ENCODE peak calls at places on chromosomes 2 and 18, in seven cellular contexts. E is H1, G is astrocyte, A is PC-3, R is GM23248, C is OCI-LY7, B is neural progenitor cell. S is an unnamed sample.

GRCh38 chr18:74556166-74556565 is 21.9 kb downstream of the CNDP1 start:
- DNase-seq in A (no peak), B (no peak), E (no peak), R (no peak), C (no peak), G (no peak), S (no peak)

GRCh38 chr18:51614967-51615571 is 417.6 kb upstream of the MEX3C start:
- DNase-seq in C (no peak), G (peak), E (no peak), B (no peak), A (peak), R (no peak), S (peak)

GRCh38 chr2:127649684-127650040 is 3.7 kb downstream of the GPR17 start:
- DNase-seq in A (peak), C (peak), B (peak), R (peak), G (peak), E (no peak), S (peak)

GRCh38 chr2:207711750-207712487 is 479 bp downstream of the CCNYL1 start:
- DNase-seq in E (no peak), G (peak), A (peak), B (no peak), C (peak), R (peak), S (peak)

GRCh38 chr18:74512321-74513053 is 16.3 kb downstream of the CNDP2 start:
- DNase-seq in A (no peak), C (no peak), B (no peak), E (no peak), G (no peak), R (no peak), S (no peak)

GRCh38 chr2:165941827-165942226 is 11.7 kb downstream of the TTC21B start:
- DNase-seq in C (no peak), B (no peak), A (no peak), G (no peak), E (no peak), R (no peak), S (no peak)

GRCh38 chr2:100560431-100560830 is 2.4 kb upstream of the PDCL3 start:
- DNase-seq in B (no peak), A (no peak), G (no peak), C (no peak), E (no peak), R (no peak), S (no peak)

GRCh38 chr18:74412106-74412880 is 44.8 kb downstream of the DIPK1C start:
- DNase-seq in E (no peak), R (no peak), A (no peak), B (peak), G (no peak), C (no peak), S (no peak)

GRCh38 chr2:138818479-138818878 is 38.3 kb upstream of the NXPH2 start:
- DNase-seq in G (no peak), R (no peak), B (no peak), C (no peak), E (no peak), A (no peak), S (no peak)

GRCh38 chr18:11859903-11860407 is 8.7 kb downstream of the CHMP1B start:
- DNase-seq in G (peak), R (peak), E (no peak), B (no peak), A (peak), C (no peak), S (peak)

GRCh38 chr18:46569211-46569610 is 87.8 kb downstream of the LOXHD1 start:
- DNase-seq in E (no peak), R (no peak), A (no peak), G (no peak), C (no peak), B (no peak), S (no peak)

GRCh38 chr2:52113338-52113737 is 1081.4 kb upstream of the NRXN1 start:
- DNase-seq in A (peak), B (no peak), G (peak), E (no peak), C (no peak), R (no peak), S (no peak)

GRCh38 chr2:109537565-109538221 is 76.1 kb downstream of the SEPTIN10 start:
- DNase-seq in A (no peak), C (no peak), E (no peak), G (peak), R (peak), B (no peak), S (no peak)

GRCh38 chr2:3789246-3789645 is 85.9 kb downstream of the DCDC2C start:
- DNase-seq in E (no peak), B (no peak), R (peak), A (peak), C (no peak), G (no peak), S (no peak)

GRCh38 chr2:189015378-189015777 is 41.2 kb downstream of the COL3A1 start:
- DNase-seq in B (peak), G (no peak), R (no peak), E (no peak), A (no peak), C (no peak), S (no peak)

GRCh38 chr2:145230546-145230945 is 710.6 kb upstream of the ZEB2 start:
- DNase-seq in B (no peak), R (peak), A (no peak), G (peak), E (no peak), C (no peak), S (no peak)

GRCh38 chr2:189610700-189611099 is 30.1 kb upstream of the SLC40A1 start:
- DNase-seq in A (peak), E (no peak), G (no peak), R (no peak), C (no peak), B (no peak), S (peak)

GRCh38 chr2:85694052-85695025 is at the start of gene GNLY:
- DNase-seq in A (no peak), C (no peak), E (no peak), G (no peak), R (no peak), B (no peak), S (no peak)

GRCh38 chr2:63790491-63790890 is 51.2 kb upstream of the UGP2 start:
- DNase-seq in R (peak), G (no peak), A (no peak), E (no peak), C (no peak), B (no peak), S (peak)

GRCh38 chr2:63792523-63792922 is 49.2 kb upstream of the UGP2 start:
- DNase-seq in B (no peak), C (no peak), G (peak), R (peak), A (peak), E (no peak), S (peak)

GRCh38 chr2:63789318-63790051 is 52.2 kb upstream of the UGP2 start:
- DNase-seq in G (peak), R (peak), E (no peak), C (no peak), A (no peak), B (no peak), S (no peak)

GRCh38 chr2:63790913-63791312 is 50.8 kb upstream of the UGP2 start:
- DNase-seq in E (no peak), B (no peak), R (peak), A (peak), G (peak), C (no peak), S (peak)

DNA sequence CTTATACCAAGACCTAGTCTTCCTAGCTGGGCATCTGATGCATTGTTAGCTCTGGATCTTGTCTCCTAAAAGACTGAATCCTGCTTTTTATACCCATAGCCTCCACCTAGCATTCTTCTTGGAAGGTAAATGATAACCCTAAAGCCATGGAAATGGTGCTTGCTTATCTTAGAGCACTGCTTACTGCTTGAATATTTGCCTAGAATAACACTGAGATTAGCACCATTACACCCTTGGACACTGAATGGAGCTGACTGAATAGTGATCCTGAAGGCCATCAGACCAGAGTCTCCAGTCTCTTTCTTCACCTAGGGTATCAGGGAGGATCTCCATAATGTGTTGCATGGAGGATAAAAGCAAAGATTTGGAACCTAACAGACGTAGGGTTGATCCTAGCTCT is 50.3 kb upstream of the UGP2 start:
- DNase-seq in C (no peak), R (no peak), B (no peak), E (no peak), A (no peak), G (peak), S (no peak)
- H2AFZ ChIP-seq in C (no peak), R (peak), B (no peak), E (no peak), A (no peak), G (peak), S (peak)

DNA sequence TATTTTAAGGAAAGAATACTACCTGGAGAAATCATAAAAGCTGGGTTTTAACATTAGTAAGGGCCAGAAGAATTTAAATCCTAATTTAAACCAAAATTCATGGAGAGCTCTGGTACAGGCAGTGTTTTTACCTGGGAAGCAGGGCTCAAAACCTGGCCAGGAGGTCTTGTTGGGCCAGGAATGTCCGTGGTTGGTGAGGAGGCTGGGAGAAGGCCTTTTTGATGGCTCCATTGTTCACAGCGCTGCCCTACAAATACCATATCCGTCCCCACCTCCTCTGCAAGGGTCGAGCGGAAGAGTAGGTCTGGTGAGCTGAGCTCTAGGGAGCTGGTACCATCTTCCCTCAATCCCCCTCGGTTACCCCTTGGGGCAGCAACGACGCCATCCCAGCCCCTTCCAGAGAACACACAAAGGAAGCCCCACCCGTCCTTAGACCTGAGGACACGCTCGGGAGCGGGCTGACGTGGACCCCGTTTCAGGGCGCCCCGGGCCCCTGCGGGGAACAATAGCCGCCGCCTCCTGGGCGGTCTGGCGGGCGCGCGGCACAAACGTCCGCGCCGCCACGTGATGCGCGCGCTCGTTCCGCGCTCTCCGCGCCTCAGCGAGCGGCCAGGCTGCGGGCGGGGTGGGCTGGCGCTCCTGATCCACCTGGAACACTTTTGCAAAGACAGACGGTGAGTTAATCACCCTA is 10.7 kb upstream of the HOXD1 start:
- DNase-seq in B (peak), C (no peak), R (peak), E (no peak), A (no peak), G (peak), S (no peak)
- H3K4me3 ChIP-seq in B (peak), C (no peak), R (peak), E (peak), A (no peak), G (peak), S (no peak)

GRCh38 chr2:170873035-170873692 is 55.9 kb upstream of the GORASP2 start:
- DNase-seq in R (peak), C (peak), G (peak), B (peak), A (peak), E (peak), S (peak)
- H2AFZ ChIP-seq in R (peak), C (peak), G (peak), B (peak), A (peak), E (peak), S (peak)

DNA sequence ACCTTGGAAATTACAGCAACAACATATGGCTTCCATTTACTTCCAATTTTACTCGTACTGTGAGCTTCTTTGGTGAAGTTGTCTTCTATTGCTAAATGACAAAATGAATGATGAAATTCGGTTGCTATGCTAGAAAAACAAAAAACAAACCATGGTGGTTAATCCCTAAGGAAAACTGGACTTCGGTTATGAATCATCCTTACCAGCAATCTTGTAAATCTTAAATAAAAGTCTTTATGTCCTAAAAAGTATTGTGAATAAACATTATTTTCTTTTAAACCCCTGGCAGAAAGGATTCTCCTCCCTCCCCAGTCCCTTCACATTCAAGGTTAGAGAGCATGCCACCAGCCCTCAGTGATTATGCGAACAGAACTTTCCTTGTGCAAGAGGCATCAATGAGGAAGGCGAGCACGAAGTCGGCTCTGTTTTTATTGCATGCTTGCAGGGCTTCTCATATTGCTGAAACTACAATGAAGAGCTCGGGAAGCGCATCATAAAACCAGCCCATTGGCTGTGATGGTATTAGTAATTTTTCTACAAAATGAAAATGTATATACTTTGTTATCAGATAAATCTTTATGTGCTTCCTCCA is 62.8 kb downstream of the ZNF521 start:
- DNase-seq in B (no peak), G (peak), C (no peak), A (peak), R (peak), E (no peak), S (peak)
- H3K4me3 ChIP-seq in B (no peak), G (peak), C (no peak), A (peak), R (peak), E (no peak), S (no peak)

GRCh38 chr2:190943706-190944105 is 63.1 kb downstream of the GLS start:
- DNase-seq in B (no peak), C (no peak), E (no peak), A (no peak), R (no peak), G (no peak), S (no peak)

GRCh38 chr2:190948671-190949070 is 65.3 kb downstream of the STAT1 start:
- DNase-seq in G (peak), E (no peak), R (peak), A (peak), C (no peak), B (no peak), S (peak)

GRCh38 chr2:190950566-190950991 is 63.4 kb downstream of the STAT1 start:
- DNase-seq in G (no peak), A (no peak), R (no peak), E (no peak), B (no peak), C (no peak), S (no peak)

GRCh38 chr2:190947139-190947538 is 66.5 kb downstream of the GLS start:
- DNase-seq in R (no peak), G (peak), A (peak), B (no peak), E (no peak), C (no peak), S (no peak)

GRCh38 chr2:190947711-190948251 is 66.2 kb downstream of the STAT1 start:
- DNase-seq in G (peak), B (no peak), R (peak), E (no peak), A (peak), C (no peak), S (peak)
- H2AFZ ChIP-seq in G (no peak), B (no peak), R (no peak), E (no peak), A (no peak), C (no peak), S (no peak)

GRCh38 chr18:48875942-48876511 is 74.7 kb downstream of the SMAD7 start:
- DNase-seq in R (no peak), G (no peak), E (no peak), A (no peak), C (no peak), B (peak), S (no peak)
- H3K4me3 ChIP-seq in R (no peak), G (no peak), E (no peak), A (no peak), C (no peak), B (no peak), S (no peak)

GRCh38 chr2:68426446-68426845 is 40.6 kb downstream of the FBXO48 start:
- DNase-seq in C (no peak), G (no peak), A (no peak), B (no peak), R (no peak), E (no peak), S (no peak)
- H2AFZ ChIP-seq in C (peak), G (no peak), A (no peak), B (no peak), R (no peak), E (no peak), S (no peak)

GRCh38 chr18:44651918-44652317 is 28.8 kb upstream of the SETBP1 start:
- DNase-seq in B (no peak), G (no peak), R (peak), E (no peak), C (no peak), A (no peak), S (no peak)
- H3K4me3 ChIP-seq in B (no peak), G (no peak), R (no peak), E (no peak), C (no peak), A (no peak), S (no peak)

S was measured in mammary epithelial cell.